ENCODE peak calls at places on chromosome 12, in eight cellular contexts. L, K, N, W, H, J, T and G are unnamed samples.

GRCh38 chr12:51905507-51906438 is 1.5 kb upstream of the ACVRL1 start:
- DNase-seq in H (no peak), K (peak), J (no peak), T (peak), L (no peak), W (peak), N (no peak), G (peak)

GRCh38 chr12:45543887-45544286 is 185.6 kb upstream of the ARID2 start:
- DNase-seq in H (no peak), N (peak), J (peak), T (no peak), K (no peak), W (peak), L (no peak), G (peak)

GRCh38 chr12:40192704-40193255 is 32.0 kb upstream of the LRRK2 start:
- DNase-seq in K (no peak), L (no peak), H (no peak), W (no peak), J (peak), N (no peak), T (no peak), G (no peak)

GRCh38 chr12:124949066-124949465 is 34.6 kb upstream of the UBC start:
- DNase-seq in N (no peak), W (no peak), T (no peak), L (no peak), H (no peak), K (no peak), J (no peak), G (no peak)

GRCh38 chr12:121390856-121391255 is 9.1 kb upstream of the RNF34 start:
- DNase-seq in N (no peak), W (no peak), J (no peak), T (no peak), L (no peak), K (no peak), H (no peak), G (peak)

GRCh38 chr12:39692258-39692853 is 72.8 kb upstream of the ABCD2 start:
- DNase-seq in H (no peak), K (no peak), T (no peak), J (peak), N (no peak), W (peak), L (no peak), G (no peak)

GRCh38 chr12:32005496-32006125 is 46.4 kb downstream of the RESF1 start:
- DNase-seq in T (no peak), H (no peak), J (no peak), N (no peak), K (no peak), W (no peak), L (no peak), G (no peak)

GRCh38 chr12:1738480-1738879 is 47.6 kb downstream of the ADIPOR2 start:
- DNase-seq in N (no peak), W (no peak), J (no peak), H (no peak), T (no peak), L (no peak), K (no peak), G (no peak)

GRCh38 chr12:42716521-42716920 is 127.0 kb upstream of the PRICKLE1 start:
- DNase-seq in H (no peak), L (no peak), K (no peak), W (peak), N (peak), T (no peak), J (no peak), G (no peak)

GRCh38 chr12:121578230-121579189 is 2.3 kb downstream of the KDM2B start:
- DNase-seq in H (peak), K (peak), T (peak), W (no peak), J (peak), N (no peak), L (peak), G (no peak)

GRCh38 chr12:14396071-14396470 is 30.6 kb downstream of the ATF7IP start:
- DNase-seq in T (no peak), N (no peak), J (peak), W (no peak), H (no peak), L (no peak), K (no peak), G (no peak)

GRCh38 chr12:89874146-89874545 is 165.5 kb upstream of the ATP2B1 start:
- DNase-seq in H (no peak), K (peak), W (no peak), J (no peak), T (no peak), L (no peak), N (no peak), G (no peak)

GRCh38 chr12:107853479-107853878 is 79.0 kb downstream of the ASCL4 start:
- DNase-seq in T (no peak), W (no peak), J (no peak), N (no peak), H (no peak), K (no peak), L (no peak), G (no peak)

GRCh38 chr12:92582466-92582865 is 120.3 kb upstream of the PLEKHG7 start:
- DNase-seq in K (no peak), J (no peak), L (no peak), N (no peak), T (no peak), H (no peak), W (no peak), G (no peak)

GRCh38 chr12:91419809-91420208 is 237.2 kb upstream of the DCN start:
- DNase-seq in H (no peak), T (no peak), L (no peak), J (no peak), W (no peak), K (no peak), N (no peak), G (no peak)

GRCh38 chr12:75481774-75482173 is 1.2 kb downstream of the GLIPR1 start:
- DNase-seq in H (no peak), W (peak), L (no peak), N (peak), T (no peak), K (no peak), J (no peak), G (no peak)

GRCh38 chr12:42145552-42146215 is 1.0 kb upstream of the GXYLT1 start:
- DNase-seq in N (no peak), K (no peak), L (no peak), H (no peak), J (no peak), T (no peak), W (peak), G (no peak)

GRCh38 chr12:132329739-132330548 is 555 bp upstream of the GALNT9 start:
- DNase-seq in L (no peak), K (no peak), J (no peak), N (no peak), H (no peak), W (no peak), T (no peak), G (no peak)

GRCh38 chr12:95214466-95214865 is 2.8 kb downstream of the FGD6 start:
- DNase-seq in J (no peak), L (no peak), W (peak), N (no peak), T (no peak), K (no peak), H (no peak), G (no peak)

GRCh38 chr12:47361389-47362031 is 281.8 kb upstream of the AMIGO2 start:
- DNase-seq in K (no peak), W (no peak), L (no peak), N (no peak), T (peak), J (peak), H (peak), G (no peak)

GRCh38 chr12:121797937-121798801 is 4.7 kb upstream of the RHOF start:
- DNase-seq in H (peak), J (no peak), L (no peak), T (peak), K (peak), N (no peak), W (peak), G (no peak)

GRCh38 chr12:12779529-12779928 is 5.9 kb upstream of the APOLD1 start:
- DNase-seq in L (no peak), J (no peak), K (no peak), W (peak), T (no peak), N (peak), H (no peak), G (peak)

GRCh38 chr12:49562831-49563230 is 5.1 kb downstream of the MCRS1 start:
- DNase-seq in H (no peak), L (no peak), W (no peak), N (no peak), J (no peak), T (no peak), K (no peak), G (no peak)

GRCh38 chr12:121740847-121741246 is 28.3 kb downstream of the TMEM120B start:
- DNase-seq in W (no peak), H (no peak), J (no peak), T (no peak), K (no peak), L (no peak), N (no peak), G (no peak)

GRCh38 chr12:129903956-129904769 is at the start of gene TMEM132D:
- DNase-seq in T (no peak), H (no peak), W (no peak), L (no peak), J (no peak), K (no peak), N (no peak), G (no peak)

GRCh38 chr12:130664252-130664651 is 51.8 kb downstream of the RIMBP2 start:
- DNase-seq in H (no peak), L (no peak), K (no peak), N (no peak), J (no peak), W (no peak), T (no peak), G (no peak)

GRCh38 chr12:122205590-122205925 is 2.0 kb downstream of the B3GNT4 start:
- DNase-seq in K (no peak), W (no peak), T (no peak), H (no peak), L (no peak), N (no peak), J (no peak), G (no peak)

GRCh38 chr12:131035268-131035681 is 81.6 kb downstream of the ADGRD1 start:
- DNase-seq in W (no peak), J (peak), K (no peak), H (no peak), L (no peak), N (no peak), T (peak), G (no peak)

GRCh38 chr12:6697584-6698351 is 2.8 kb downstream of the PIANP start:
- DNase-seq in J (peak), H (no peak), T (no peak), N (peak), W (peak), K (no peak), L (peak), G (peak)
- TF ChIP-seq CTCF in J (peak), H (no peak), T (no peak), N (peak), W (peak), K (peak), L (no peak), G (peak)

DNA sequence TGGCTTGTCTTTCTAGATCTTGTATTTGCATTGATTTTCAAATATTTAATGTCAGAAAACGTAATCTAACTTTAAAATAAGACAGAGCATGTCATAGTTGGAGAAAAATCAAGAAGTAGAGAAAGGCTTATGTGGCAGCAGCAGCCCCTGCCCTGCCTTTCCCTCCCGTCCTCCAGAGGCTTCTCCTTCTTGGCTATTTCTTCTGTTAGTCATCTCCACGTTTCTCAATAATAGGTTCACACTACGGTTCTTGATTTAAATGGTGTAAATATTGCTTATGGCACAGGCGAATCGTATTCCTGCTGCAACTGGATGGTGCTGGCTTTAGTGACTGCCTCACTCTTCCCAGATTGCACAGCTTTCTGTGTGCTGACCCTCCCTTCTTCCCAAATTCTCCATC is 42.8 kb downstream of the SLC8B1 start:
- DNase-seq in W (peak), H (no peak), T (no peak), K (no peak), L (no peak), J (no peak), N (no peak), G (peak)
- TF ChIP-seq CTCF in W (no peak), H (no peak), T (no peak), K (no peak), L (no peak), J (no peak), N (no peak), G (no peak)

GRCh38 chr12:68970951-68971350 is 38.0 kb upstream of the CPM start:
- DNase-seq in W (no peak), N (no peak), T (no peak), K (no peak), H (no peak), L (no peak), J (no peak), G (no peak)
- TF ChIP-seq CTCF in W (no peak), N (no peak), T (no peak), K (no peak), H (no peak), L (no peak), J (no peak), G (no peak)

GRCh38 chr12:112936264-112936663 is 2.0 kb upstream of the OAS3 start:
- DNase-seq in W (no peak), K (no peak), J (no peak), L (no peak), T (no peak), H (no peak), N (no peak), G (no peak)
- TF ChIP-seq CTCF in W (no peak), K (no peak), J (no peak), L (no peak), T (no peak), H (no peak), N (no peak), G (no peak)

DNA sequence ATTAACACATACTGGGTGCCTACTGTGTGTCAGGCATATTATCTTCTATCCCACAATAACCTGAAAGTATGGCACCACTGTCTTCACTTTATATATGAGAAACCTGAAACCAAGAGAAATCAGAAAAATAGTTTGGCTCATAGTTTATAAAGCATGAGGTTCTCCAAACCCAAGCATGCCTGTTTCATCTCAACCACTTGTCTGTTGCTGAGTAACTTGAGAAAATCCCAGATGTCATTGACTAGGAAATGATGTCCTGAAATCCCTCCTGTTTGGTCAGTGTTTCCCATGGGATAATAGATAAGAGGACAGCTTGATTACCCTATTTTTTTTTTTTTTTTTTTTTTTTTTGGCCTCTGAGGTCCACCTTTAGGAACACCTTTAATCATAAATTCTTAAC is 2.6 kb upstream of the IFNG-AS1 start:
- DNase-seq in L (no peak), K (no peak), H (no peak), W (peak), T (no peak), N (no peak), J (no peak), G (no peak)
- TF ChIP-seq CTCF in L (no peak), K (no peak), H (no peak), W (no peak), T (no peak), N (no peak), J (no peak), G (no peak)

DNA sequence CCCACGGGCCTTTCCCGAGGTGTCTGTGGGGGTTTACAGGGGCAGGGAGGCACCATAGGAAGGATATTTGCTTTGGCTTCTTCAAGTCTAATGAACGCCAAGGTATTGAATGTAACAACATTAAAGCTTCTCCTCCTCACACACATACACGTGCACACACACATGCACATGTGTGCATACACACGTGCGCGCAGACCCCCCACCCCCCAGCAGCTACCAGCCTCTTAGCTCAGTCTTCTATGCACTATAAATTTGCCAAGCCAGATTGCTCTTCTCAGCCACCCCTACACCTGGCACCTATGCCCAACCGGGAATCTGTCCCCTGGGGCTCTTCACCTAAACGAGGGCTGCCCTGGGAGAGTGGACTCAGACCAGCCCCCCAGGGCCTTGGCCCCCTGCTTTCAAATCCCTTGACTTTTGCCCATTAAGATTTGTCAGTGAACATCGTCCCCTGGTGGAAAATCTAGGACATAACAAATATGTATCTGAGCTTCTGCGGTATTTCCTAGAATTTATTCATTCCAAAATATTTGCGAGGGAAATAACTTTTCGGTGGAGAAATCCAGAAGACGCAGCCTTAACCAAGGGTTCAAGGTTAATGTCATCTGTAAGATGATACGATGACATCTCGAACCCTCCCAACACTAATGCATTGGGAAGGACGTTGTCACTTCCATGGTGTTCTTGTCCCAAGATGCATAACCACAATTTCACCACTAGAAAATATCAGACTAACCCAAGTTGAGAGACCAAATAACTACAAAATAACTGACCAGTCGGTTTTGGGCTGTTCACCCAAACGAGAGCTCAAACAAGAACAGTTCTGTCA is 330.4 kb downstream of the MED13L start:
- DNase-seq in W (no peak), J (no peak), T (no peak), K (no peak), L (no peak), N (no peak), H (no peak), G (peak)
- TF ChIP-seq CTCF in W (peak), J (peak), T (no peak), K (peak), L (peak), N (peak), H (no peak), G (peak)

GRCh38 chr12:58967551-58967950 is 47.2 kb upstream of the LRIG3 start:
- DNase-seq in N (peak), H (no peak), L (no peak), T (no peak), K (no peak), W (peak), J (no peak), G (no peak)
- TF ChIP-seq CTCF in N (no peak), H (no peak), L (no peak), T (no peak), K (no peak), W (no peak), J (no peak), G (no peak)

DNA sequence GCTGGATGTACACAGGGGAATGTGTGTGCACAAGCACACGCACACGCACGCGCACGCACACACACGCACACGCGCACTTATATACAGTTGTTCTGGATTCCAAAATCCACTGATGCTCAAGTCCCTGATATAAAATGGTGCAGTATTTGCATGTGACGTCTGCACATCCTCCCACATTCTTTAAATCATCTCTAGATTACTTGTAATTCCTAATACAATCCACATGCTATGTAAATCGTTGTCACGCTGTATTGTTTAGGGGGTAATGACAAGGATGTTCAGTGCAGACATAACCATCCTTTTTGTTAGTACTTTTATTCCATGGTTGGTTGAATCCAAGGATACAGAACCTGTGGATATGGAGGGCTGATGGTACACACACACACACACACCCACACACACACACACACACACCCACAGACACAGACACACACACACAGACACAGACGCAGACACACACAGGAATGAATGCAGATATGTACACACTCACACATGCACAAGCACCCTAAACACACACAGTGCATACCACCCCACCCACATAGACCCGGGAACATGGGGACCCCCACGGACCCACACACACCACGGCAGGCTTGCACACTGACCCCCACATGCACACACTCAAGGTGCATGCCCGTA is 188.5 kb upstream of the PRMT8 start:
- DNase-seq in L (no peak), N (no peak), H (no peak), J (no peak), W (no peak), T (no peak), K (no peak), G (no peak)
- TF ChIP-seq CTCF in L (no peak), N (no peak), H (no peak), J (no peak), W (no peak), T (no peak), K (no peak), G (no peak)